ENCODE peak calls at places on chromosomes 6 and 20, in five cellular contexts. One of them, this sample, is unnamed.

GRCh38 chr20:3483309-3483708 is 12.5 kb downstream of the ATRN start:
- DNase-seq in effector memory CD4-positive, alpha-beta T cell: no peak
- DNase-seq in mucosa of descending colon: no peak
- DNase-seq in lung: no peak
- DNase-seq in small intestine: no peak
- DNase-seq in this sample: no peak

GRCh38 chr6:158655569-158656450 is 6.0 kb downstream of the SYTL3 start:
- DNase-seq in effector memory CD4-positive, alpha-beta T cell: no peak
- DNase-seq in mucosa of descending colon: no peak
- DNase-seq in lung: peak; percentile 76
- DNase-seq in small intestine: no peak
- DNase-seq in this sample: no peak

GRCh38 chr6:6591778-6592388 is 3.4 kb downstream of the LY86 start:
- DNase-seq in effector memory CD4-positive, alpha-beta T cell: no peak
- DNase-seq in mucosa of descending colon: no peak
- DNase-seq in lung: peak; percentile 44
- DNase-seq in small intestine: no peak
- DNase-seq in this sample: no peak

GRCh38 chr20:19073584-19074198 is 138.8 kb upstream of the SLC24A3 start:
- DNase-seq in effector memory CD4-positive, alpha-beta T cell: no peak
- DNase-seq in mucosa of descending colon: no peak
- DNase-seq in lung: no peak
- DNase-seq in small intestine: peak; percentile 14
- DNase-seq in this sample: no peak

GRCh38 chr6:29530671-29531310 is 28.7 kb downstream of the UBD start:
- DNase-seq in effector memory CD4-positive, alpha-beta T cell: no peak
- DNase-seq in mucosa of descending colon: no peak
- DNase-seq in lung: peak; percentile 25
- DNase-seq in small intestine: no peak
- DNase-seq in this sample: no peak

GRCh38 chr6:23003671-23004598 is 434.6 kb downstream of the HDGFL1 start:
- DNase-seq in effector memory CD4-positive, alpha-beta T cell: no peak
- DNase-seq in mucosa of descending colon: no peak
- DNase-seq in lung: no peak
- DNase-seq in small intestine: no peak
- DNase-seq in this sample: peak; percentile 28

GRCh38 chr20:37522258-37523011 is 1.4 kb downstream of the NNAT start:
- DNase-seq in effector memory CD4-positive, alpha-beta T cell: no peak
- DNase-seq in mucosa of descending colon: peak; percentile 69
- DNase-seq in lung: peak; percentile 87
- DNase-seq in small intestine: peak; percentile 67
- DNase-seq in this sample: no peak

GRCh38 chr6:100554228-100554627 is 89.5 kb upstream of the SIM1 start:
- DNase-seq in effector memory CD4-positive, alpha-beta T cell: no peak
- DNase-seq in mucosa of descending colon: no peak
- DNase-seq in lung: no peak
- DNase-seq in small intestine: peak; percentile 23
- DNase-seq in this sample: no peak

GRCh38 chr6:90369024-90369519 is 72.4 kb upstream of the BACH2 start:
- DNase-seq in effector memory CD4-positive, alpha-beta T cell: no peak
- DNase-seq in mucosa of descending colon: no peak
- DNase-seq in lung: peak; percentile 70
- DNase-seq in small intestine: peak; percentile 43
- DNase-seq in this sample: peak; percentile 82

GRCh38 chr6:144849920-144850319 is 564.8 kb downstream of the UTRN start:
- DNase-seq in effector memory CD4-positive, alpha-beta T cell: no peak
- DNase-seq in mucosa of descending colon: no peak
- DNase-seq in lung: no peak
- DNase-seq in small intestine: no peak
- DNase-seq in this sample: no peak

GRCh38 chr20:51492167-51493092 is 50.1 kb downstream of the NFATC2 start:
- DNase-seq in effector memory CD4-positive, alpha-beta T cell: no peak
- DNase-seq in mucosa of descending colon: no peak
- DNase-seq in lung: peak; percentile 68
- DNase-seq in small intestine: peak; percentile 80
- DNase-seq in this sample: no peak

GRCh38 chr6:28922841-28923317 is 906 bp downstream of the TRIM27 start:
- DNase-seq in effector memory CD4-positive, alpha-beta T cell: peak; percentile 8
- DNase-seq in mucosa of descending colon: no peak
- DNase-seq in lung: peak; percentile 58
- DNase-seq in small intestine: no peak
- DNase-seq in this sample: no peak

GRCh38 chr6:85490516-85491248 is 40.8 kb downstream of the NT5E start:
- DNase-seq in effector memory CD4-positive, alpha-beta T cell: no peak
- DNase-seq in mucosa of descending colon: no peak
- DNase-seq in lung: no peak
- DNase-seq in small intestine: no peak
- DNase-seq in this sample: peak; percentile 34

GRCh38 chr20:25042531-25043498 is 15.1 kb downstream of the ACSS1 start:
- DNase-seq in effector memory CD4-positive, alpha-beta T cell: no peak
- DNase-seq in mucosa of descending colon: peak; percentile 81
- DNase-seq in lung: peak; percentile 72
- DNase-seq in small intestine: peak; percentile 72
- DNase-seq in this sample: no peak

GRCh38 chr6:133502451-133503259 is 261.5 kb downstream of the EYA4 start:
- DNase-seq in effector memory CD4-positive, alpha-beta T cell: no peak
- DNase-seq in mucosa of descending colon: no peak
- DNase-seq in lung: no peak
- DNase-seq in small intestine: no peak
- DNase-seq in this sample: no peak

GRCh38 chr6:18405477-18406293 is 18.5 kb downstream of the RNF144B start:
- DNase-seq in effector memory CD4-positive, alpha-beta T cell: no peak
- DNase-seq in mucosa of descending colon: no peak
- DNase-seq in lung: no peak
- DNase-seq in small intestine: no peak
- DNase-seq in this sample: no peak

GRCh38 chr6:15524736-15525401 is 138.0 kb downstream of the DTNBP1 start:
- DNase-seq in effector memory CD4-positive, alpha-beta T cell: no peak
- DNase-seq in mucosa of descending colon: no peak
- DNase-seq in lung: no peak
- DNase-seq in small intestine: no peak
- DNase-seq in this sample: no peak

DNA sequence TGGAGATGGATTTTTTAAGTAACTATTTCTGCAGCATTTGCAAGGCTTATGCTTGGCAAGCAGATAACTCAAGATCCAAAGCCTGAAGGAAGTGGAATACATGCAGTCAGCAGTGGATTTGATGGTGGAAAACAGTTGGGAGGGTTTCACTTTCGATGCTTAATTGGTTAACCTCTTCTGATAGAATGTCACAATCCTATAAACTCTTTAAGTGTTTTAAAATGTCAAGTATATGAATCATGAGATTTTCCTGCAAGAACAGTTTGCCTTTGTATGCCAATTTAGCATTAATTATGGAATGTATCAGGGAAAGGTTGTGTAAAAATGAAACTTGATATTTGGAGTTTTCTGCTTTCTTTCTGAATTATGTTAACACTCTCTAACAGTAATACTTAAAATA is 36.6 kb downstream of the NKX2-4 start:
- DNase-seq in effector memory CD4-positive, alpha-beta T cell: no peak
- DNase-seq in mucosa of descending colon: no peak
- DNase-seq in lung: no peak
- DNase-seq in small intestine: no peak
- DNase-seq in this sample: no peak
- H3K36me3 ChIP-seq in effector memory CD4-positive, alpha-beta T cell: peaks cover 61% of the 10 kb centered on the region
- H3K36me3 ChIP-seq in mucosa of descending colon: no peaks in the 10 kb centered on the region
- H3K36me3 ChIP-seq in lung: peaks cover 13% of the 10 kb centered on the region
- H3K36me3 ChIP-seq in small intestine: peaks cover 5% of the 10 kb centered on the region
- H3K36me3 ChIP-seq in this sample: peaks cover 11% of the 10 kb centered on the region

GRCh38 chr20:57397004-57397692 is 6.0 kb downstream of the RBM38 start:
- DNase-seq in effector memory CD4-positive, alpha-beta T cell: no peak
- DNase-seq in mucosa of descending colon: peak; percentile 46
- DNase-seq in lung: no peak
- DNase-seq in small intestine: no peak
- DNase-seq in this sample: no peak
- H3K36me3 ChIP-seq in effector memory CD4-positive, alpha-beta T cell: peaks cover 67% of the 10 kb centered on the region
- H3K36me3 ChIP-seq in mucosa of descending colon: no peaks in the 10 kb centered on the region
- H3K36me3 ChIP-seq in lung: peaks cover 27% of the 10 kb centered on the region
- H3K36me3 ChIP-seq in small intestine: no peaks in the 10 kb centered on the region
- H3K36me3 ChIP-seq in this sample: no peaks in the 10 kb centered on the region

DNA sequence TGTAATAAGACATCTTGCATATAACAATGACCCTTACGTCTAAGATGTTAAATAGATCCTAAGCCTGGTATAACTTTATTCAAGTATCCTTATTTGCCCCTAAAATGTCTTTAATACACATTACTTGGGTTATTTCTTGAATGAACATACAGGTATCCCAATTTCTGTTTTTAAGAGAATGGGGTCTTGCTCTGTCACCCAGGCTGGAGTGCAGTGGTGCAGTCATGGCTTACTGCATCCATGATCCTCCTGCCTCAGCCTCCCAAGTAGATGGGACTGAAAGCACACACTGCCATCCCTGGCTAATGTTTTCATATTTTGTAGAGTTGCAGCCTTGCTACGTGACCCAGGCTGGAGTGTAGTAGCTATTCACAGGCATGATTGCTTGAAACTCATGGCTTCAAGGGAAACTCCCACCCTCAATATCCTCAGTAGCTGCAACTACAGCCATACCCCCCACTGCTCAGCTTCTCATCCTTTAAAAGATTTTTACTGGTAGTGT is 10.4 kb upstream of the ZNFX1 start:
- DNase-seq in effector memory CD4-positive, alpha-beta T cell: no peak
- DNase-seq in mucosa of descending colon: no peak
- DNase-seq in lung: no peak
- DNase-seq in small intestine: no peak
- DNase-seq in this sample: no peak
- H3K36me3 ChIP-seq in effector memory CD4-positive, alpha-beta T cell: peaks cover 87% of the 10 kb centered on the region
- H3K36me3 ChIP-seq in mucosa of descending colon: peaks cover 47% of the 10 kb centered on the region
- H3K36me3 ChIP-seq in lung: peaks cover 61% of the 10 kb centered on the region
- H3K36me3 ChIP-seq in small intestine: peaks cover 31% of the 10 kb centered on the region
- H3K36me3 ChIP-seq in this sample: peaks cover 10% of the 10 kb centered on the region

DNA sequence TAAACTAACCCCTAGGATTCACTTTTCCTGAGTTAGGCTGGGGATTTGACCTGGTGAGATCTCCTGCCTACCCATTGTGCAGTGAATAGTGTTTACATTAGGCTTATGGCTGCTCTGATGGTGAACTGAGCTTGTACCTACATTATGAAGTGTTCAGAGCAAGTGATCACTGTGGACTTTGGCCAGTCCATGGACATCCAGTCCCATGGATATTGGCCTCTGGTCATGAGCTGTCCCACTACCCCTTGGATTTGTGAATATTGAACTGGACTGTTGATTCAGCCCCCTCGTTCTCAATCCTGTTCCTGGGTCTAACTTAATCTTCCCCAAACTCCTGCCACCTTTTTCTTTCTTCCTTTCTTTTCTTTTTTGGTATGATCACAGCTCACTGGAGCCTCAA is 13.8 kb downstream of the ASIP start:
- DNase-seq in effector memory CD4-positive, alpha-beta T cell: no peak
- DNase-seq in mucosa of descending colon: no peak
- DNase-seq in lung: no peak
- DNase-seq in small intestine: peak; percentile 59
- DNase-seq in this sample: no peak
- H3K36me3 ChIP-seq in effector memory CD4-positive, alpha-beta T cell: no peaks in the 10 kb centered on the region
- H3K36me3 ChIP-seq in mucosa of descending colon: no peaks in the 10 kb centered on the region
- H3K36me3 ChIP-seq in lung: no peaks in the 10 kb centered on the region
- H3K36me3 ChIP-seq in small intestine: no peaks in the 10 kb centered on the region
- H3K36me3 ChIP-seq in this sample: no peaks in the 10 kb centered on the region

GRCh38 chr20:48637461-48637860 is 190.3 kb downstream of the PREX1 start:
- DNase-seq in effector memory CD4-positive, alpha-beta T cell: no peak
- DNase-seq in mucosa of descending colon: no peak
- DNase-seq in lung: no peak
- DNase-seq in small intestine: no peak
- DNase-seq in this sample: no peak
- H3K36me3 ChIP-seq in effector memory CD4-positive, alpha-beta T cell: peaks cover 83% of the 10 kb centered on the region
- H3K36me3 ChIP-seq in mucosa of descending colon: no peaks in the 10 kb centered on the region
- H3K36me3 ChIP-seq in lung: peaks cover 51% of the 10 kb centered on the region
- H3K36me3 ChIP-seq in small intestine: peaks cover 4% of the 10 kb centered on the region
- H3K36me3 ChIP-seq in this sample: no peaks in the 10 kb centered on the region

This sample was measured in breast epithelium.